ENCODE peak calls at places on chromosomes 12 and 14, in six cellular contexts. One of them, this sample, is unnamed.

GRCh38 chr12:4383304-4383865 is 3.9 kb upstream of the FGF23 start:
- DNase-seq in psoas muscle: no peak
- DNase-seq in choroid plexus epithelial cell: no peak
- DNase-seq in mesothelial cell of epicardium: no peak
- DNase-seq in transverse colon: no peak
- DNase-seq in type B pancreatic cell: no peak
- DNase-seq in this sample: no peak

GRCh38 chr14:52267501-52268190 is at the start of gene PTGDR:
- DNase-seq in psoas muscle: peak
- DNase-seq in choroid plexus epithelial cell: peak
- DNase-seq in mesothelial cell of epicardium: no peak
- DNase-seq in transverse colon: peak
- DNase-seq in type B pancreatic cell: no peak
- DNase-seq in this sample: no peak

GRCh38 chr12:21500786-21501257 is 613 bp downstream of the RECQL start:
- DNase-seq in psoas muscle: no peak
- DNase-seq in choroid plexus epithelial cell: no peak
- DNase-seq in mesothelial cell of epicardium: no peak
- DNase-seq in transverse colon: no peak
- DNase-seq in type B pancreatic cell: no peak
- DNase-seq in this sample: peak

GRCh38 chr12:112176321-112177010 is 51.1 kb downstream of the TRAFD1 start:
- DNase-seq in psoas muscle: no peak
- DNase-seq in choroid plexus epithelial cell: no peak
- DNase-seq in mesothelial cell of epicardium: no peak
- DNase-seq in transverse colon: no peak
- DNase-seq in type B pancreatic cell: no peak
- DNase-seq in this sample: no peak

GRCh38 chr12:54504550-54504949 is 7.0 kb downstream of the NCKAP1L start:
- DNase-seq in psoas muscle: no peak
- DNase-seq in choroid plexus epithelial cell: no peak
- DNase-seq in mesothelial cell of epicardium: no peak
- DNase-seq in transverse colon: no peak
- DNase-seq in type B pancreatic cell: no peak
- DNase-seq in this sample: no peak

GRCh38 chr12:10968765-10969456 is 17.8 kb downstream of the TAS2R50 start:
- DNase-seq in psoas muscle: no peak
- DNase-seq in choroid plexus epithelial cell: peak
- DNase-seq in mesothelial cell of epicardium: no peak
- DNase-seq in transverse colon: no peak
- DNase-seq in type B pancreatic cell: no peak
- DNase-seq in this sample: no peak

GRCh38 chr12:71607494-71608330 is 55.9 kb downstream of the ZFC3H1 start:
- DNase-seq in psoas muscle: no peak
- DNase-seq in choroid plexus epithelial cell: no peak
- DNase-seq in mesothelial cell of epicardium: no peak
- DNase-seq in transverse colon: no peak
- DNase-seq in type B pancreatic cell: no peak
- DNase-seq in this sample: no peak

GRCh38 chr12:8860165-8860961 is 37.9 kb downstream of the A2ML1 start:
- DNase-seq in psoas muscle: peak
- DNase-seq in choroid plexus epithelial cell: peak
- DNase-seq in mesothelial cell of epicardium: no peak
- DNase-seq in transverse colon: peak
- DNase-seq in type B pancreatic cell: no peak
- DNase-seq in this sample: peak

GRCh38 chr12:88951860-88952483 is 371.7 kb upstream of the KITLG start:
- DNase-seq in psoas muscle: no peak
- DNase-seq in choroid plexus epithelial cell: no peak
- DNase-seq in mesothelial cell of epicardium: no peak
- DNase-seq in transverse colon: no peak
- DNase-seq in type B pancreatic cell: no peak
- DNase-seq in this sample: no peak

GRCh38 chr14:34356267-34356660 is 105.8 kb downstream of the SPTSSA start:
- DNase-seq in psoas muscle: no peak
- DNase-seq in choroid plexus epithelial cell: peak
- DNase-seq in mesothelial cell of epicardium: no peak
- DNase-seq in transverse colon: no peak
- DNase-seq in type B pancreatic cell: no peak
- DNase-seq in this sample: no peak

GRCh38 chr14:72605096-72605920 is 288.6 kb downstream of the DPF3 start:
- DNase-seq in psoas muscle: no peak
- DNase-seq in choroid plexus epithelial cell: no peak
- DNase-seq in mesothelial cell of epicardium: no peak
- DNase-seq in transverse colon: no peak
- DNase-seq in type B pancreatic cell: peak
- DNase-seq in this sample: no peak

GRCh38 chr12:95269892-95270291 is 52.3 kb downstream of the VEZT start:
- DNase-seq in psoas muscle: no peak
- DNase-seq in choroid plexus epithelial cell: no peak
- DNase-seq in mesothelial cell of epicardium: no peak
- DNase-seq in transverse colon: no peak
- DNase-seq in type B pancreatic cell: no peak
- DNase-seq in this sample: no peak

GRCh38 chr12:52521175-52521574 is 981 bp upstream of the KRT5 start:
- DNase-seq in psoas muscle: no peak
- DNase-seq in choroid plexus epithelial cell: peak
- DNase-seq in mesothelial cell of epicardium: no peak
- DNase-seq in transverse colon: no peak
- DNase-seq in type B pancreatic cell: peak
- DNase-seq in this sample: no peak

GRCh38 chr12:82660541-82661325 is 26.0 kb upstream of the TMTC2 start:
- DNase-seq in psoas muscle: no peak
- DNase-seq in choroid plexus epithelial cell: peak
- DNase-seq in mesothelial cell of epicardium: no peak
- DNase-seq in transverse colon: no peak
- DNase-seq in type B pancreatic cell: no peak
- DNase-seq in this sample: no peak

GRCh38 chr12:83089575-83089974 is 402.9 kb downstream of the TMTC2 start:
- DNase-seq in psoas muscle: no peak
- DNase-seq in choroid plexus epithelial cell: no peak
- DNase-seq in mesothelial cell of epicardium: no peak
- DNase-seq in transverse colon: no peak
- DNase-seq in type B pancreatic cell: no peak
- DNase-seq in this sample: no peak

GRCh38 chr12:113161415-113162016 is 12.0 kb downstream of the CFAP73 start:
- DNase-seq in psoas muscle: no peak
- DNase-seq in choroid plexus epithelial cell: no peak
- DNase-seq in mesothelial cell of epicardium: no peak
- DNase-seq in transverse colon: no peak
- DNase-seq in type B pancreatic cell: no peak
- DNase-seq in this sample: peak

GRCh38 chr14:50955373-50956043 is 11.2 kb upstream of the PYGL start:
- DNase-seq in psoas muscle: peak
- DNase-seq in choroid plexus epithelial cell: peak
- DNase-seq in mesothelial cell of epicardium: no peak
- DNase-seq in transverse colon: peak
- DNase-seq in type B pancreatic cell: no peak
- DNase-seq in this sample: no peak

GRCh38 chr14:99881011-99881410 is 87.8 kb downstream of the EML1 start:
- DNase-seq in psoas muscle: no peak
- DNase-seq in choroid plexus epithelial cell: no peak
- DNase-seq in mesothelial cell of epicardium: no peak
- DNase-seq in transverse colon: no peak
- DNase-seq in type B pancreatic cell: no peak
- DNase-seq in this sample: no peak

GRCh38 chr12:66699738-66700482 is 21.0 kb upstream of the GRIP1 start:
- DNase-seq in psoas muscle: no peak
- DNase-seq in choroid plexus epithelial cell: no peak
- DNase-seq in mesothelial cell of epicardium: no peak
- DNase-seq in transverse colon: no peak
- DNase-seq in type B pancreatic cell: no peak
- DNase-seq in this sample: no peak

GRCh38 chr12:66695130-66695529 is 16.3 kb upstream of the GRIP1 start:
- DNase-seq in psoas muscle: no peak
- DNase-seq in choroid plexus epithelial cell: no peak
- DNase-seq in mesothelial cell of epicardium: no peak
- DNase-seq in transverse colon: no peak
- DNase-seq in type B pancreatic cell: no peak
- DNase-seq in this sample: no peak

GRCh38 chr12:66694666-66695065 is 15.8 kb upstream of the GRIP1 start:
- DNase-seq in psoas muscle: no peak
- DNase-seq in choroid plexus epithelial cell: no peak
- DNase-seq in mesothelial cell of epicardium: no peak
- DNase-seq in transverse colon: no peak
- DNase-seq in type B pancreatic cell: no peak
- DNase-seq in this sample: no peak

GRCh38 chr12:66697404-66697803 is 18.5 kb upstream of the GRIP1 start:
- DNase-seq in psoas muscle: no peak
- DNase-seq in choroid plexus epithelial cell: no peak
- DNase-seq in mesothelial cell of epicardium: no peak
- DNase-seq in transverse colon: no peak
- DNase-seq in type B pancreatic cell: no peak
- DNase-seq in this sample: no peak

DNA sequence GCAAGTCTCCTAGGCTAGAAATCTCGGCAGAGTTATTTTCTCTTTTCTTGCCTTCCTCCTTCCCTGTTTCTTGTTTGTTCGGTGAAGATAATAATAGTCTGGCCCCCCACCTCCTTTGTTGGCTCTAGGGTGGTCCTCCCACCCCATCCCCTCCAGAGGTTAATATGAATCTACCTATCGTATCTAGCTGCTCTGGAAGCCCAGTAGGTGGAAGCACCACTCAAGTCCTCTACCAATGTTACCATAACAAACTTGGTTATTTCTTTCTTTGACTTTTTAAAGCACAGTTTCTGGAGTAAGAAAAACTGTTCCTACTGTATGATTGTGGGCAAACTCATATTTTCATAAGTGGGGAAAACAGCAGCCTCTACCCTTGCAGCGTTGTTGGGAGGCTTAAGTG is 19.7 kb upstream of the GRIP1 start:
- DNase-seq in psoas muscle: no peak
- DNase-seq in choroid plexus epithelial cell: no peak
- DNase-seq in mesothelial cell of epicardium: no peak
- DNase-seq in transverse colon: no peak
- DNase-seq in type B pancreatic cell: no peak
- DNase-seq in this sample: no peak
- TF ChIP-seq CTCF in psoas muscle: no peak
- TF ChIP-seq CTCF in choroid plexus epithelial cell: peak
- TF ChIP-seq CTCF in mesothelial cell of epicardium: no peak
- TF ChIP-seq CTCF in transverse colon: no peak
- TF ChIP-seq CTCF in type B pancreatic cell: no peak
- TF ChIP-seq CTCF in this sample: no peak

GRCh38 chr14:81269100-81269978 is 48.6 kb upstream of the GTF2A1 start:
- DNase-seq in psoas muscle: no peak
- DNase-seq in choroid plexus epithelial cell: peak
- DNase-seq in mesothelial cell of epicardium: no peak
- DNase-seq in transverse colon: no peak
- DNase-seq in type B pancreatic cell: no peak
- DNase-seq in this sample: peak
- TF ChIP-seq CTCF in psoas muscle: peak
- TF ChIP-seq CTCF in choroid plexus epithelial cell: peak
- TF ChIP-seq CTCF in mesothelial cell of epicardium: peak
- TF ChIP-seq CTCF in transverse colon: peak
- TF ChIP-seq CTCF in type B pancreatic cell: peak
- TF ChIP-seq CTCF in this sample: peak

DNA sequence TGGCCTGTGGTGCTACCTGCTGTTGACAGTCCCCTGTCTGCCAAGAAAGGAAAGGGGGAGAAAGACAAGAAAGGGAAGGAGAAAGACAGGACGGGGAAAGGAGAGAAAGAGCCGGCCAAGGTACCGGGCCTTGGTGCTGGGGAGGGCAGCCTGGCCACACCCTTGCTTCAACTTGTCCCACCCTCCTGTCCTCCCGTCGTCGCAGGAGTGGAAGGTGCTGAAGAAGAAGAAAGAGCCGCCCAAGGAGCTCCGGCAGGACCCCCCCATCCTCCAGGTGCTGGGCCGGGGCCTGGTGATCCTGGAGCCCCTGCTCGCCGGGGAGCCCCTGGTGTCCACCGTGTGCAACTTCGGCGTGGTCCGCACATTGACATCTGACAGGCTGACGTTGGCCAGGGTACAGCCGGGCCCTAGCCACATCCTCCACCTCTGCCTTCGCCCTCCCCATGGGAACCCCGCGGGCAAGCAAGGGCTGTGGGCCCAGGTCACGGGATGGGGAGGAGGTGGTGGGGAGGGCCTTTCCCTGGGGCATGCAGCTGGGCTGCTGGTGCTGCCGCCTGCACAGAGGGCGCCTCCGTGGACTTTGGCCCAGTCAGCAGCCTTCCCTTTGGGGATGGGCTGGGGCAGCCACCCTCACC is 2.9 kb upstream of the B3GNT4 start:
- DNase-seq in psoas muscle: no peak
- DNase-seq in choroid plexus epithelial cell: no peak
- DNase-seq in mesothelial cell of epicardium: no peak
- DNase-seq in transverse colon: no peak
- DNase-seq in type B pancreatic cell: no peak
- DNase-seq in this sample: no peak
- TF ChIP-seq CTCF in psoas muscle: no peak
- TF ChIP-seq CTCF in choroid plexus epithelial cell: no peak
- TF ChIP-seq CTCF in mesothelial cell of epicardium: no peak
- TF ChIP-seq CTCF in transverse colon: no peak
- TF ChIP-seq CTCF in type B pancreatic cell: peak
- TF ChIP-seq CTCF in this sample: no peak

GRCh38 chr14:69572634-69573135 is 2.0 kb downstream of the CCDC177 start:
- DNase-seq in psoas muscle: no peak
- DNase-seq in choroid plexus epithelial cell: no peak
- DNase-seq in mesothelial cell of epicardium: no peak
- DNase-seq in transverse colon: no peak
- DNase-seq in type B pancreatic cell: no peak
- DNase-seq in this sample: no peak

GRCh38 chr14:69573205-69573840 is 1.3 kb downstream of the CCDC177 start:
- DNase-seq in psoas muscle: peak
- DNase-seq in choroid plexus epithelial cell: no peak
- DNase-seq in mesothelial cell of epicardium: no peak
- DNase-seq in transverse colon: no peak
- DNase-seq in type B pancreatic cell: no peak
- DNase-seq in this sample: no peak

GRCh38 chr14:69573841-69574265 is 818 bp downstream of the CCDC177 start:
- DNase-seq in psoas muscle: no peak
- DNase-seq in choroid plexus epithelial cell: no peak
- DNase-seq in mesothelial cell of epicardium: no peak
- DNase-seq in transverse colon: no peak
- DNase-seq in type B pancreatic cell: no peak
- DNase-seq in this sample: peak

GRCh38 chr14:69574954-69575295 is 254 bp upstream of the CCDC177 start:
- DNase-seq in psoas muscle: no peak
- DNase-seq in choroid plexus epithelial cell: no peak
- DNase-seq in mesothelial cell of epicardium: no peak
- DNase-seq in transverse colon: no peak
- DNase-seq in type B pancreatic cell: no peak
- DNase-seq in this sample: no peak

GRCh38 chr14:69574266-69574953 is at the start of gene CCDC177:
- DNase-seq in psoas muscle: peak
- DNase-seq in choroid plexus epithelial cell: peak
- DNase-seq in mesothelial cell of epicardium: peak
- DNase-seq in transverse colon: peak
- DNase-seq in type B pancreatic cell: peak
- DNase-seq in this sample: peak
- TF ChIP-seq CTCF in psoas muscle: peak
- TF ChIP-seq CTCF in choroid plexus epithelial cell: peak
- TF ChIP-seq CTCF in mesothelial cell of epicardium: peak
- TF ChIP-seq CTCF in transverse colon: peak
- TF ChIP-seq CTCF in type B pancreatic cell: peak
- TF ChIP-seq CTCF in this sample: peak

This sample was measured in GM13977.